ENCODE peak calls at places on chromosomes 7 and 10, in six cellular contexts. One of them, this sample, is unnamed.
A peak's percentile ranks its signal among the peaks of the same experiment; 100 is the strongest.

GRCh38 chr10:107019154-107019553 is 145.4 kb downstream of the SORCS1 start:
- DNase-seq in head of caudate nucleus: no peak
- DNase-seq in SHP77 treated with DMSO at 0.1 percent for 48 hours: no peak
- DNase-seq in GM10248: no peak
- DNase-seq in OCI-M1: no peak
- DNase-seq in non-pigmented ciliary epithelial cell: no peak
- DNase-seq in this sample: no peak

GRCh38 chr10:28533571-28534304 is 820 bp downstream of the WAC start:
- DNase-seq in head of caudate nucleus: peak; percentile 85
- DNase-seq in SHP77 treated with DMSO at 0.1 percent for 48 hours: no peak
- DNase-seq in GM10248: peak; percentile 56
- DNase-seq in OCI-M1: peak; percentile 63
- DNase-seq in non-pigmented ciliary epithelial cell: no peak
- DNase-seq in this sample: peak; percentile 65

GRCh38 chr10:92690211-92691041 is 671 bp downstream of the HHEX start:
- DNase-seq in head of caudate nucleus: no peak
- DNase-seq in SHP77 treated with DMSO at 0.1 percent for 48 hours: no peak
- DNase-seq in GM10248: peak; percentile 45
- DNase-seq in OCI-M1: peak; percentile 96
- DNase-seq in non-pigmented ciliary epithelial cell: no peak
- DNase-seq in this sample: no peak

GRCh38 chr10:104642311-104643022 is 1.4 kb downstream of the SORCS3 start:
- DNase-seq in head of caudate nucleus: peak; percentile 91
- DNase-seq in SHP77 treated with DMSO at 0.1 percent for 48 hours: no peak
- DNase-seq in GM10248: no peak
- DNase-seq in OCI-M1: no peak
- DNase-seq in non-pigmented ciliary epithelial cell: no peak
- DNase-seq in this sample: peak; percentile 96

GRCh38 chr10:46282460-46283216 is 4.2 kb upstream of the ANTXRL start:
- DNase-seq in head of caudate nucleus: peak; percentile 77
- DNase-seq in SHP77 treated with DMSO at 0.1 percent for 48 hours: no peak
- DNase-seq in GM10248: peak; percentile 62
- DNase-seq in OCI-M1: peak; percentile 54
- DNase-seq in non-pigmented ciliary epithelial cell: no peak
- DNase-seq in this sample: peak; percentile 96

GRCh38 chr10:1202343-1202742 is 146.2 kb downstream of the WDR37 start:
- DNase-seq in head of caudate nucleus: no peak
- DNase-seq in SHP77 treated with DMSO at 0.1 percent for 48 hours: no peak
- DNase-seq in GM10248: no peak
- DNase-seq in OCI-M1: no peak
- DNase-seq in non-pigmented ciliary epithelial cell: no peak
- DNase-seq in this sample: peak; percentile 59

GRCh38 chr7:108156897-108157605 is 26.9 kb upstream of the LAMB4 start:
- DNase-seq in head of caudate nucleus: no peak
- DNase-seq in SHP77 treated with DMSO at 0.1 percent for 48 hours: no peak
- DNase-seq in GM10248: no peak
- DNase-seq in OCI-M1: no peak
- DNase-seq in non-pigmented ciliary epithelial cell: no peak
- DNase-seq in this sample: no peak

GRCh38 chr7:155247479-155248365 is 50.0 kb upstream of the INSIG1 start:
- DNase-seq in head of caudate nucleus: no peak
- DNase-seq in SHP77 treated with DMSO at 0.1 percent for 48 hours: no peak
- DNase-seq in GM10248: no peak
- DNase-seq in OCI-M1: no peak
- DNase-seq in non-pigmented ciliary epithelial cell: no peak
- DNase-seq in this sample: no peak

GRCh38 chr7:81127991-81128390 is 209.1 kb upstream of the SEMA3C start:
- DNase-seq in head of caudate nucleus: no peak
- DNase-seq in SHP77 treated with DMSO at 0.1 percent for 48 hours: no peak
- DNase-seq in GM10248: no peak
- DNase-seq in OCI-M1: no peak
- DNase-seq in non-pigmented ciliary epithelial cell: no peak
- DNase-seq in this sample: no peak

GRCh38 chr10:95663496-95663895 is 7.0 kb upstream of the ALDH18A1 start:
- DNase-seq in head of caudate nucleus: no peak
- DNase-seq in SHP77 treated with DMSO at 0.1 percent for 48 hours: no peak
- DNase-seq in GM10248: no peak
- DNase-seq in OCI-M1: no peak
- DNase-seq in non-pigmented ciliary epithelial cell: no peak
- DNase-seq in this sample: no peak

GRCh38 chr10:35300063-35300699 is 36.1 kb upstream of the CCNY start:
- DNase-seq in head of caudate nucleus: peak; percentile 43
- DNase-seq in SHP77 treated with DMSO at 0.1 percent for 48 hours: no peak
- DNase-seq in GM10248: peak; percentile 71
- DNase-seq in OCI-M1: peak; percentile 53
- DNase-seq in non-pigmented ciliary epithelial cell: peak; percentile 8
- DNase-seq in this sample: no peak

GRCh38 chr7:159197066-159197975 is 52.7 kb upstream of the VIPR2 start:
- DNase-seq in head of caudate nucleus: no peak
- DNase-seq in SHP77 treated with DMSO at 0.1 percent for 48 hours: no peak
- DNase-seq in GM10248: no peak
- DNase-seq in OCI-M1: peak; percentile 65
- DNase-seq in non-pigmented ciliary epithelial cell: no peak
- DNase-seq in this sample: no peak

GRCh38 chr10:73992899-73993788 is 4.8 kb upstream of the VCL start:
- DNase-seq in head of caudate nucleus: peak; percentile 35
- DNase-seq in SHP77 treated with DMSO at 0.1 percent for 48 hours: no peak
- DNase-seq in GM10248: no peak
- DNase-seq in OCI-M1: peak; percentile 95
- DNase-seq in non-pigmented ciliary epithelial cell: no peak
- DNase-seq in this sample: no peak

GRCh38 chr7:151186640-151187408 is at the start of gene ASB10:
- DNase-seq in head of caudate nucleus: no peak
- DNase-seq in SHP77 treated with DMSO at 0.1 percent for 48 hours: no peak
- DNase-seq in GM10248: no peak
- DNase-seq in OCI-M1: no peak
- DNase-seq in non-pigmented ciliary epithelial cell: no peak
- DNase-seq in this sample: no peak

GRCh38 chr10:71799785-71800453 is 26.6 kb upstream of the VSIR start:
- DNase-seq in head of caudate nucleus: no peak
- DNase-seq in SHP77 treated with DMSO at 0.1 percent for 48 hours: no peak
- DNase-seq in GM10248: no peak
- DNase-seq in OCI-M1: peak; percentile 34
- DNase-seq in non-pigmented ciliary epithelial cell: no peak
- DNase-seq in this sample: peak; percentile 29

GRCh38 chr7:22879718-22880306 is 57.2 kb upstream of the TOMM7 start:
- DNase-seq in head of caudate nucleus: no peak
- DNase-seq in SHP77 treated with DMSO at 0.1 percent for 48 hours: no peak
- DNase-seq in GM10248: no peak
- DNase-seq in OCI-M1: no peak
- DNase-seq in non-pigmented ciliary epithelial cell: no peak
- DNase-seq in this sample: no peak

GRCh38 chr7:99004781-99005500 is 126.6 kb downstream of the TRRAP start:
- DNase-seq in head of caudate nucleus: no peak
- DNase-seq in SHP77 treated with DMSO at 0.1 percent for 48 hours: no peak
- DNase-seq in GM10248: peak; percentile 10
- DNase-seq in OCI-M1: no peak
- DNase-seq in non-pigmented ciliary epithelial cell: no peak
- DNase-seq in this sample: no peak

GRCh38 chr10:17144757-17145156 is 15.1 kb upstream of the CUBN start:
- DNase-seq in head of caudate nucleus: no peak
- DNase-seq in SHP77 treated with DMSO at 0.1 percent for 48 hours: no peak
- DNase-seq in GM10248: no peak
- DNase-seq in OCI-M1: no peak
- DNase-seq in non-pigmented ciliary epithelial cell: no peak
- DNase-seq in this sample: no peak

GRCh38 chr7:84701524-84702306 is 485.1 kb downstream of the SEMA3D start:
- DNase-seq in head of caudate nucleus: no peak
- DNase-seq in SHP77 treated with DMSO at 0.1 percent for 48 hours: peak; percentile 43
- DNase-seq in GM10248: no peak
- DNase-seq in OCI-M1: no peak
- DNase-seq in non-pigmented ciliary epithelial cell: peak; percentile 95
- DNase-seq in this sample: no peak

GRCh38 chr10:13099144-13099665 is 758 bp upstream of the OPTN start:
- DNase-seq in head of caudate nucleus: peak; percentile 68
- DNase-seq in SHP77 treated with DMSO at 0.1 percent for 48 hours: peak; percentile 21
- DNase-seq in GM10248: peak; percentile 74
- DNase-seq in OCI-M1: peak; percentile 79
- DNase-seq in non-pigmented ciliary epithelial cell: no peak
- DNase-seq in this sample: peak; percentile 44

GRCh38 chr10:113438660-113439059 is 114.2 kb upstream of the HABP2 start:
- DNase-seq in head of caudate nucleus: no peak
- DNase-seq in SHP77 treated with DMSO at 0.1 percent for 48 hours: no peak
- DNase-seq in GM10248: no peak
- DNase-seq in OCI-M1: no peak
- DNase-seq in non-pigmented ciliary epithelial cell: no peak
- DNase-seq in this sample: no peak

GRCh38 chr10:19809481-19809880 is 6.8 kb upstream of the PLXDC2 start:
- DNase-seq in head of caudate nucleus: no peak
- DNase-seq in SHP77 treated with DMSO at 0.1 percent for 48 hours: no peak
- DNase-seq in GM10248: no peak
- DNase-seq in OCI-M1: no peak
- DNase-seq in non-pigmented ciliary epithelial cell: no peak
- DNase-seq in this sample: no peak

GRCh38 chr7:79458796-79459195 is 5.3 kb upstream of the MAGI2 start:
- DNase-seq in head of caudate nucleus: no peak
- DNase-seq in SHP77 treated with DMSO at 0.1 percent for 48 hours: no peak
- DNase-seq in GM10248: no peak
- DNase-seq in OCI-M1: peak; percentile 34
- DNase-seq in non-pigmented ciliary epithelial cell: no peak
- DNase-seq in this sample: no peak

GRCh38 chr7:370775-371118 is 80.8 kb downstream of the FOXL3 start:
- DNase-seq in head of caudate nucleus: no peak
- DNase-seq in SHP77 treated with DMSO at 0.1 percent for 48 hours: no peak
- DNase-seq in GM10248: no peak
- DNase-seq in OCI-M1: no peak
- DNase-seq in non-pigmented ciliary epithelial cell: no peak
- DNase-seq in this sample: no peak